ENCODE peak calls at places on chromosomes 7 and 10, in nine cellular contexts. O, M, R, Q, G, S, N, Y and F are unnamed samples.

GRCh38 chr7:55342216-55342871 is 22.8 kb upstream of the LANCL2 start:
- DNase-seq in O (no peak), M (no peak), R (no peak), Q (no peak), G (no peak), S (no peak), N (no peak), Y (no peak), F (no peak)

GRCh38 chr10:19817251-19818046 is 1.2 kb downstream of the PLXDC2 start:
- DNase-seq in O (no peak), M (peak), R (peak), Q (no peak), G (no peak), S (no peak), N (no peak), Y (no peak), F (no peak)

GRCh38 chr10:117635851-117636250 is 93.3 kb downstream of the EMX2 start:
- DNase-seq in O (no peak), M (no peak), R (no peak), Q (no peak), G (no peak), S (no peak), N (no peak), Y (peak), F (no peak)

GRCh38 chr7:132243463-132243862 is 332.8 kb downstream of the PLXNA4 start:
- DNase-seq in O (no peak), M (no peak), R (no peak), Q (no peak), G (no peak), S (no peak), N (no peak), Y (no peak), F (no peak)

GRCh38 chr7:148664319-148664718 is 34.4 kb upstream of the CUL1 start:
- DNase-seq in O (no peak), M (no peak), R (no peak), Q (no peak), G (no peak), S (no peak), N (no peak), Y (no peak), F (no peak)

GRCh38 chr10:12194752-12195271 is 879 bp downstream of the NUDT5 start:
- DNase-seq in O (no peak), M (no peak), R (peak), Q (peak), G (no peak), S (peak), N (peak), Y (no peak), F (no peak)

GRCh38 chr7:133873631-133874030 is 253.5 kb upstream of the LRGUK start:
- DNase-seq in O (no peak), M (no peak), R (no peak), Q (no peak), G (no peak), S (no peak), N (no peak), Y (no peak), F (no peak)

GRCh38 chr10:98694863-98695262 is 248.1 kb upstream of the HPS1 start:
- DNase-seq in O (no peak), M (no peak), R (no peak), Q (no peak), G (no peak), S (no peak), N (no peak), Y (no peak), F (no peak)

GRCh38 chr7:101060992-101061391 is 24.3 kb upstream of the TRIM56 start:
- DNase-seq in O (no peak), M (no peak), R (no peak), Q (no peak), G (no peak), S (no peak), N (no peak), Y (no peak), F (no peak)

GRCh38 chr7:113764401-113765035 is 154.3 kb downstream of the PPP1R3A start:
- DNase-seq in O (no peak), M (no peak), R (no peak), Q (no peak), G (no peak), S (no peak), N (no peak), Y (no peak), F (no peak)

GRCh38 chr10:5506751-5507648 is 7.6 kb upstream of the CALML5 start:
- DNase-seq in O (no peak), M (no peak), R (no peak), Q (no peak), G (no peak), S (no peak), N (no peak), Y (no peak), F (no peak)

GRCh38 chr10:98344589-98345038 is 70.4 kb downstream of the PYROXD2 start:
- DNase-seq in O (no peak), M (no peak), R (peak), Q (no peak), G (no peak), S (peak), N (no peak), Y (no peak), F (no peak)

GRCh38 chr7:115840702-115841101 is 189.9 kb downstream of the TFEC start:
- DNase-seq in O (no peak), M (no peak), R (no peak), Q (no peak), G (no peak), S (no peak), N (no peak), Y (no peak), F (no peak)

GRCh38 chr10:86075512-86075911 is 291.1 kb downstream of the GRID1 start:
- DNase-seq in O (no peak), M (no peak), R (peak), Q (no peak), G (no peak), S (no peak), N (no peak), Y (no peak), F (no peak)

GRCh38 chr10:79490400-79491081 is 21.8 kb upstream of the EIF5AL1 start:
- DNase-seq in O (no peak), M (peak), R (peak), Q (no peak), G (no peak), S (no peak), N (no peak), Y (peak), F (no peak)

GRCh38 chr10:124867304-124867703 is 65.7 kb downstream of the ABRAXAS2 start:
- DNase-seq in O (no peak), M (no peak), R (no peak), Q (no peak), G (no peak), S (no peak), N (no peak), Y (no peak), F (no peak)

GRCh38 chr7:24718977-24719491 is 38.2 kb downstream of the GSDME start:
- DNase-seq in O (no peak), M (peak), R (no peak), Q (peak), G (no peak), S (no peak), N (no peak), Y (peak), F (peak)